ENCODE peak calls at places on chromosome 14, in four cellular contexts. W is testis, H is NB4, Y is Peyer's patch. X is an unnamed sample.

GRCh38 chr14:34460841-34461240 is 1.2 kb downstream of the SPTSSA start:
- DNase-seq in W (no peak), H (no peak), Y (no peak), X (no peak)

GRCh38 chr14:56268653-56269052 is 150.4 kb downstream of the PELI2 start:
- DNase-seq in H (no peak), W (no peak), Y (no peak), X (no peak)

GRCh38 chr14:99378782-99379214 is 101.9 kb downstream of the SETD3 start:
- DNase-seq in H (peak), Y (no peak), W (no peak), X (no peak)

GRCh38 chr14:102579696-102580551 is 12.5 kb upstream of the RCOR1 start:
- DNase-seq in W (no peak), H (peak), Y (no peak), X (no peak)

GRCh38 chr14:95025941-95026340 is 131.4 kb downstream of the DICER1 start:
- DNase-seq in W (no peak), H (no peak), Y (no peak), X (no peak)

GRCh38 chr14:53501361-53502320 is 348.5 kb upstream of the DDHD1 start:
- DNase-seq in W (no peak), Y (no peak), H (no peak), X (no peak)

GRCh38 chr14:32050839-32051238 is 26.3 kb upstream of the ARHGAP5 start:
- DNase-seq in Y (no peak), W (no peak), H (no peak), X (no peak)

GRCh38 chr14:104262515-104263514 is 124.4 kb downstream of the KIF26A start:
- DNase-seq in W (no peak), Y (peak), H (no peak), X (no peak)

GRCh38 chr14:68939893-68940613 is 39.0 kb downstream of the ACTN1 start:
- DNase-seq in H (no peak), W (peak), Y (peak), X (no peak)

GRCh38 chr14:62462996-62463395 is 582.3 kb downstream of the KCNH5 start:
- DNase-seq in Y (no peak), H (no peak), W (no peak), X (no peak)

GRCh38 chr14:64416348-64416932 is 28.3 kb downstream of the MTHFD1 start:
- DNase-seq in Y (no peak), W (no peak), H (no peak), X (no peak)
- TF ChIP-seq POLR2A in Y (no peak), W (no peak), H (no peak), X (no peak)

DNA sequence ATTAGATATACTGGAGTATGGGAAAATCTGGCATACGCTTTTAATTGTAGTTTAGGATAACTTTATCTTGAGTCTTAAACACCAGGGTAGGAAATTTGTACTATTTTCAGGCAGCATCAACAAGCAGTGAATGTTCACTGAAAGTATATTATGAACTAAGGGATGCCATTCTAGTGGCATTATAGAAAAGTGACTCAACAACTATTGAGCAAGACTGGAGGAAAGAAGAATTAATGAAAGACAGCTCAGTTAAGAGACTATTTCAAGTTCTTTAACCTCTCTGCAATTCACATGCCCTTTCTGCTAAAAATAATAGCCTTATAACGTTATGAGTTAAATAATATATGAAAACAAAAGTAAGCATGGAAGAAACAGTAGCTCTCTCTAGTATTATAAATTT is 343.1 kb downstream of the FSCB start:
- DNase-seq in W (no peak), H (no peak), Y (no peak), X (no peak)
- TF ChIP-seq POLR2A in W (no peak), H (no peak), Y (no peak), X (no peak)

DNA sequence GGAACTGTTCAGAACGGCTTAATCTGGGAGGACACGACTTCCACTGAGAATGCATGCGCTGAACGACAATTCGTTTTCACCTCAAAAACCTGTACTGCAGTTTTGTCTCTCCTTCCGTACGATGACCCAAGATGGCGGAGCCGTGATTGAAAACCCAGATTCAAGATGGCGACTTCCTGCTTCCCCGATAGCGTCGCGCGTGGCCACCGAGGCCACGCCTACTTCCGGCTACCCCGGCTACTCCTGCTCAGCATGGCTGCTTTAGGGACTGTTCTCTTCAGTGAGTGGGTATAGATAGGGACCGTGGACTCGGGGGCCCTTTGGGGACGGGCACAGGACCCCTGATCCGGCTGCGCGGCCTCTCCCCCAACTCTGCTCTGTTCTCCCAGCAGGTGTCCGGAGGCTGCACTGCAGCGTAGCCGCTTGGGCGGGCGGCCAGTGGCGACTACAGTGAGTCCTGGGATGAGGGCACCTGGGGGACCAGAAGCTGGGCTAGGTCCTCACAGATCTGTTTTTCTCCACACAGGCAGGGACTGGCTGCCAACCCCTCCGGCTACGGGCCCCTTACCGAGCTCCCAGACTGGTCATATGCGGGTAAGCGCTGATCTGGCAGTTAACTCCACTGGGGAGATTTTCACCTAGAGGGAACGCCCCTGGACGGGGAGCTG is at the start of gene MRPL52:
- DNase-seq in Y (peak), H (peak), W (peak), X (peak)
- TF ChIP-seq POLR2A in Y (no peak), H (peak), W (no peak), X (peak)

GRCh38 chr14:51283402-51283825 is 43.4 kb downstream of the TMX1 start:
- DNase-seq in H (peak), Y (no peak), W (no peak), X (peak)
- TF ChIP-seq POLR2A in H (no peak), Y (no peak), W (no peak), X (no peak)

GRCh38 chr14:50396636-50397460 is at the start of gene CDKL1:
- DNase-seq in W (peak), Y (peak), H (peak), X (peak)
- TF ChIP-seq POLR2A in W (no peak), Y (no peak), H (peak), X (no peak)

GRCh38 chr14:100693877-100694578 is 32.7 kb upstream of the DLK1 start:
- DNase-seq in W (no peak), Y (no peak), H (no peak), X (no peak)

GRCh38 chr14:100694579-100695422 is 31.9 kb upstream of the DLK1 start:
- DNase-seq in W (no peak), H (no peak), Y (no peak), X (no peak)

GRCh38 chr14:100692256-100692655 is 34.4 kb upstream of the DLK1 start:
- DNase-seq in Y (no peak), H (no peak), W (no peak), X (no peak)

GRCh38 chr14:100691395-100692025 is 35.2 kb upstream of the DLK1 start:
- DNase-seq in W (no peak), Y (no peak), H (no peak), X (no peak)

DNA sequence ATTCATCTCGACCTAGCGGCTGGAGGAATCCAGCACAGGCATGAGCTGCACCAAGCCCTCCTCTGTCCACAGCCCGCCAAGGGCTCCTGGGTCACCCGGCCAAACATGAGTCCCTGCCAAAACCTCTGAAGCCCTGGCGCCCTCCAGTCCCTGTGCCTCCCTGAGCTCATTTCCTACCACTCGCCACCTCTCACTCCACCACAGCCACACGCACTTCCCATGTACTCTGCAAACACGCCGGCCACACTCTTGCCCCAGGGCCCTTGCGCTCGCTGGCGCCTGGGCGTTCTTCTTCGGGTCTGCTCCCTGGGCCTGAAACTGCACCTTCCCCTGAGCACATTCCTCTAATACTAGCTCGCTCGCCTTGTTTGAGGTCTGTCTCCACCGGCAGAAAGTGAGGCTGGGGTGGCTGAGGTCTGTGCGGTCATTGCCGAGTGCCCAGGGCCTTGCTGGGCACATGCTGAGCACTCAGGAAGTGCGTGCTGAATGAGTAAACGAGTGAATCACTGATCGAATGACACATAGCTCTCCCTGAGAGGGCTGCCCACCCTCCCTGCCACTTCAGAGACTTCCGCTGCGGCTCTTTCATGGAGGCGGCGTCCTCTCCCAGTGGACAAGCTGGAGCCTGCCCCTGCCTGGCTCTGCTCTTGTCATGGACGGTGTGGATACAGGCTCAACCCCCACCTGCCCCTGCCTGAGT is 33.7 kb upstream of the DLK1 start:
- DNase-seq in H (peak), W (no peak), Y (no peak), X (no peak)
- TF ChIP-seq POLR2A in H (no peak), W (no peak), Y (no peak), X (no peak)

X was measured in erythroblast.